ENCODE peak calls at places on chromosomes 16 and 17, in seven cellular contexts. One of them, this sample, is unnamed.

GRCh38 chr17:51805765-51806164 is 352.7 kb downstream of the CA10 start:
- DNase-seq in NCI-H69: peak
- DNase-seq in psoas muscle: no peak
- DNase-seq in fibroblast of the conjunctiva: no peak
- DNase-seq in skeletal muscle cell: no peak
- DNase-seq in left kidney: no peak
- DNase-seq in lower leg skin: no peak
- DNase-seq in this sample: no peak

GRCh38 chr17:76716834-76717205 is 6.1 kb upstream of the MXRA7 start:
- DNase-seq in psoas muscle: no peak
- DNase-seq in fibroblast of the conjunctiva: no peak
- DNase-seq in lower leg skin: no peak
- DNase-seq in left kidney: no peak
- DNase-seq in NCI-H69: no peak
- DNase-seq in skeletal muscle cell: peak
- DNase-seq in this sample: peak

GRCh38 chr17:36899250-36900129 is 37.8 kb upstream of the LHX1 start:
- DNase-seq in left kidney: peak
- DNase-seq in NCI-H69: peak
- DNase-seq in skeletal muscle cell: no peak
- DNase-seq in lower leg skin: no peak
- DNase-seq in fibroblast of the conjunctiva: no peak
- DNase-seq in psoas muscle: no peak
- DNase-seq in this sample: no peak

GRCh38 chr17:79932907-79933306 is 93.7 kb upstream of the CBX4 start:
- DNase-seq in psoas muscle: no peak
- DNase-seq in left kidney: no peak
- DNase-seq in fibroblast of the conjunctiva: no peak
- DNase-seq in skeletal muscle cell: no peak
- DNase-seq in NCI-H69: no peak
- DNase-seq in lower leg skin: no peak
- DNase-seq in this sample: no peak

GRCh38 chr17:43401293-43401692 is 2.5 kb downstream of the ARL4D start:
- DNase-seq in lower leg skin: no peak
- DNase-seq in left kidney: peak
- DNase-seq in skeletal muscle cell: peak
- DNase-seq in psoas muscle: peak
- DNase-seq in NCI-H69: peak
- DNase-seq in fibroblast of the conjunctiva: peak
- DNase-seq in this sample: peak

GRCh38 chr17:82697808-82698064 is 762 bp downstream of the RAB40B start:
- DNase-seq in skeletal muscle cell: no peak
- DNase-seq in lower leg skin: no peak
- DNase-seq in fibroblast of the conjunctiva: no peak
- DNase-seq in NCI-H69: no peak
- DNase-seq in left kidney: no peak
- DNase-seq in psoas muscle: no peak
- DNase-seq in this sample: no peak

GRCh38 chr17:78383725-78384471 is 5.4 kb downstream of the PGS1 start:
- DNase-seq in lower leg skin: peak
- DNase-seq in NCI-H69: no peak
- DNase-seq in left kidney: no peak
- DNase-seq in psoas muscle: peak
- DNase-seq in skeletal muscle cell: peak
- DNase-seq in fibroblast of the conjunctiva: peak
- DNase-seq in this sample: peak

GRCh38 chr16:22189473-22190168 is 16.5 kb upstream of the EEF2K start:
- DNase-seq in psoas muscle: peak
- DNase-seq in fibroblast of the conjunctiva: no peak
- DNase-seq in skeletal muscle cell: no peak
- DNase-seq in left kidney: peak
- DNase-seq in lower leg skin: peak
- DNase-seq in NCI-H69: peak
- DNase-seq in this sample: peak

GRCh38 chr16:60230666-60231065 is 1496.5 kb upstream of the GOT2 start:
- DNase-seq in lower leg skin: no peak
- DNase-seq in NCI-H69: no peak
- DNase-seq in fibroblast of the conjunctiva: no peak
- DNase-seq in psoas muscle: no peak
- DNase-seq in skeletal muscle cell: no peak
- DNase-seq in left kidney: no peak
- DNase-seq in this sample: no peak

GRCh38 chr17:83081561-83082201 is 2.3 kb downstream of the METRNL start:
- DNase-seq in fibroblast of the conjunctiva: peak
- DNase-seq in left kidney: peak
- DNase-seq in lower leg skin: peak
- DNase-seq in psoas muscle: peak
- DNase-seq in NCI-H69: no peak
- DNase-seq in skeletal muscle cell: no peak
- DNase-seq in this sample: no peak

GRCh38 chr16:55372792-55373488 is 48.9 kb downstream of the IRX6 start:
- DNase-seq in left kidney: no peak
- DNase-seq in NCI-H69: no peak
- DNase-seq in fibroblast of the conjunctiva: no peak
- DNase-seq in skeletal muscle cell: no peak
- DNase-seq in lower leg skin: no peak
- DNase-seq in psoas muscle: no peak
- DNase-seq in this sample: no peak

GRCh38 chr16:86027366-86028126 is 128.6 kb downstream of the IRF8 start:
- DNase-seq in left kidney: no peak
- DNase-seq in NCI-H69: no peak
- DNase-seq in fibroblast of the conjunctiva: no peak
- DNase-seq in skeletal muscle cell: no peak
- DNase-seq in psoas muscle: no peak
- DNase-seq in lower leg skin: peak
- DNase-seq in this sample: no peak

GRCh38 chr17:75325827-75326586 is 36.8 kb upstream of the SLC25A19 start:
- DNase-seq in psoas muscle: no peak
- DNase-seq in NCI-H69: no peak
- DNase-seq in left kidney: no peak
- DNase-seq in lower leg skin: no peak
- DNase-seq in skeletal muscle cell: peak
- DNase-seq in fibroblast of the conjunctiva: no peak
- DNase-seq in this sample: peak

GRCh38 chr16:88651276-88651988 is 579 bp upstream of the CYBA start:
- DNase-seq in lower leg skin: peak
- DNase-seq in NCI-H69: peak
- DNase-seq in skeletal muscle cell: no peak
- DNase-seq in fibroblast of the conjunctiva: no peak
- DNase-seq in psoas muscle: peak
- DNase-seq in left kidney: peak
- DNase-seq in this sample: peak

GRCh38 chr17:2707721-2708584 is 3.6 kb downstream of the CLUH start:
- DNase-seq in lower leg skin: peak
- DNase-seq in psoas muscle: peak
- DNase-seq in left kidney: peak
- DNase-seq in skeletal muscle cell: no peak
- DNase-seq in NCI-H69: no peak
- DNase-seq in fibroblast of the conjunctiva: no peak
- DNase-seq in this sample: peak

GRCh38 chr17:57420674-57421392 is 164.5 kb downstream of the MSI2 start:
- DNase-seq in NCI-H69: peak
- DNase-seq in left kidney: peak
- DNase-seq in lower leg skin: no peak
- DNase-seq in psoas muscle: no peak
- DNase-seq in fibroblast of the conjunctiva: no peak
- DNase-seq in skeletal muscle cell: no peak
- DNase-seq in this sample: no peak

GRCh38 chr16:28895609-28896008 is 17.3 kb downstream of the ATP2A1 start:
- DNase-seq in left kidney: no peak
- DNase-seq in skeletal muscle cell: no peak
- DNase-seq in NCI-H69: no peak
- DNase-seq in lower leg skin: no peak
- DNase-seq in psoas muscle: no peak
- DNase-seq in fibroblast of the conjunctiva: no peak
- DNase-seq in this sample: no peak

GRCh38 chr16:53369921-53370320 is 64.3 kb upstream of the RBL2 start:
- DNase-seq in NCI-H69: no peak
- DNase-seq in lower leg skin: no peak
- DNase-seq in fibroblast of the conjunctiva: peak
- DNase-seq in psoas muscle: no peak
- DNase-seq in left kidney: no peak
- DNase-seq in skeletal muscle cell: peak
- DNase-seq in this sample: peak

GRCh38 chr16:57608462-57609113 is 19.8 kb upstream of the ADGRG1 start:
- DNase-seq in left kidney: no peak
- DNase-seq in NCI-H69: no peak
- DNase-seq in fibroblast of the conjunctiva: no peak
- DNase-seq in psoas muscle: no peak
- DNase-seq in skeletal muscle cell: no peak
- DNase-seq in lower leg skin: peak
- DNase-seq in this sample: no peak

GRCh38 chr17:61251939-61252865 is 147.4 kb upstream of the TBX2 start:
- DNase-seq in NCI-H69: no peak
- DNase-seq in skeletal muscle cell: peak
- DNase-seq in left kidney: peak
- DNase-seq in lower leg skin: peak
- DNase-seq in fibroblast of the conjunctiva: peak
- DNase-seq in psoas muscle: peak
- DNase-seq in this sample: peak

GRCh38 chr16:88735121-88735520 is 28.8 kb downstream of the CTU2 start:
- DNase-seq in skeletal muscle cell: no peak
- DNase-seq in fibroblast of the conjunctiva: no peak
- DNase-seq in lower leg skin: no peak
- DNase-seq in left kidney: no peak
- DNase-seq in psoas muscle: no peak
- DNase-seq in NCI-H69: no peak
- DNase-seq in this sample: no peak

GRCh38 chr16:291539-291938 is 8.6 kb downstream of the PDIA2 start:
- DNase-seq in NCI-H69: no peak
- DNase-seq in fibroblast of the conjunctiva: no peak
- DNase-seq in lower leg skin: no peak
- DNase-seq in skeletal muscle cell: no peak
- DNase-seq in left kidney: no peak
- DNase-seq in psoas muscle: no peak
- DNase-seq in this sample: no peak

GRCh38 chr17:79951361-79952264 is 84.1 kb downstream of the TBC1D16 start:
- DNase-seq in NCI-H69: peak
- DNase-seq in left kidney: peak
- DNase-seq in psoas muscle: no peak
- DNase-seq in fibroblast of the conjunctiva: no peak
- DNase-seq in lower leg skin: peak
- DNase-seq in skeletal muscle cell: peak
- DNase-seq in this sample: peak

GRCh38 chr16:85557083-85557975 is 55.8 kb upstream of the GSE1 start:
- DNase-seq in fibroblast of the conjunctiva: no peak
- DNase-seq in left kidney: peak
- DNase-seq in skeletal muscle cell: no peak
- DNase-seq in psoas muscle: no peak
- DNase-seq in lower leg skin: no peak
- DNase-seq in NCI-H69: peak
- DNase-seq in this sample: peak

GRCh38 chr16:72536673-72537435 is 364.9 kb upstream of the PMFBP1 start:
- DNase-seq in NCI-H69: no peak
- DNase-seq in skeletal muscle cell: no peak
- DNase-seq in fibroblast of the conjunctiva: no peak
- DNase-seq in left kidney: no peak
- DNase-seq in psoas muscle: no peak
- DNase-seq in lower leg skin: no peak
- DNase-seq in this sample: peak

GRCh38 chr17:76056882-76057281 is 15.4 kb downstream of the SRP68 start:
- DNase-seq in psoas muscle: no peak
- DNase-seq in NCI-H69: no peak
- DNase-seq in skeletal muscle cell: no peak
- DNase-seq in lower leg skin: no peak
- DNase-seq in fibroblast of the conjunctiva: no peak
- DNase-seq in left kidney: no peak
- DNase-seq in this sample: no peak

GRCh38 chr16:10608687-10609409 is 28.4 kb upstream of the EMP2 start:
- DNase-seq in lower leg skin: no peak
- DNase-seq in left kidney: no peak
- DNase-seq in NCI-H69: no peak
- DNase-seq in fibroblast of the conjunctiva: no peak
- DNase-seq in psoas muscle: no peak
- DNase-seq in skeletal muscle cell: peak
- DNase-seq in this sample: no peak

GRCh38 chr16:55756963-55757362 is 75.9 kb downstream of the CES1 start:
- DNase-seq in skeletal muscle cell: no peak
- DNase-seq in lower leg skin: no peak
- DNase-seq in NCI-H69: no peak
- DNase-seq in left kidney: no peak
- DNase-seq in psoas muscle: no peak
- DNase-seq in fibroblast of the conjunctiva: no peak
- DNase-seq in this sample: no peak

GRCh38 chr16:85592700-85593502 is 20.2 kb upstream of the GSE1 start:
- DNase-seq in skeletal muscle cell: no peak
- DNase-seq in lower leg skin: no peak
- DNase-seq in psoas muscle: no peak
- DNase-seq in left kidney: no peak
- DNase-seq in NCI-H69: peak
- DNase-seq in fibroblast of the conjunctiva: no peak
- DNase-seq in this sample: peak

GRCh38 chr17:73293480-73293911 is 18.3 kb downstream of the CDC42EP4 start:
- DNase-seq in left kidney: peak
- DNase-seq in fibroblast of the conjunctiva: no peak
- DNase-seq in psoas muscle: peak
- DNase-seq in skeletal muscle cell: no peak
- DNase-seq in NCI-H69: no peak
- DNase-seq in lower leg skin: peak
- DNase-seq in this sample: peak

This sample was measured in choroid plexus epithelial cell.